ENCODE peak calls at places on chromosomes 3 and 15, in ten cellular contexts. E is endothelial cell of umbilical vein; J is heart left ventricle; G is tibial artery; S is GM12865; Q is psoas muscle; A is HCT116; M is cardiac muscle cell; K is CD8-positive, alpha-beta memory T cell; U is CD4-positive, CD25-positive, alpha-beta regulatory T cell. H is an unnamed sample.

GRCh38 chr3:58411851-58412830 is 21.5 kb downstream of the PDHB start:
- DNase-seq in E (no peak), J (no peak), G (no peak), S (no peak), Q (no peak), A (no peak), M (no peak), K (no peak), U (no peak), H (no peak)

GRCh38 chr3:21216598-21216997 is 534.4 kb downstream of the ZNF385D start:
- DNase-seq in E (no peak), J (no peak), G (no peak), S (peak; percentile 5), Q (no peak), A (no peak), M (peak; percentile 19), K (no peak), U (no peak), H (no peak)

GRCh38 chr3:106518516-106518915 is 649.7 kb upstream of the CBLB start:
- DNase-seq in E (peak; percentile 52), J (no peak), G (no peak), S (no peak), Q (no peak), A (no peak), M (peak; percentile 28), K (no peak), U (no peak), H (no peak)

GRCh38 chr3:24781454-24781853 is 286.8 kb upstream of the THRB start:
- DNase-seq in E (no peak), J (no peak), G (no peak), S (no peak), Q (no peak), A (no peak), M (no peak), K (no peak), U (no peak), H (no peak)

GRCh38 chr15:83446904-83447708 is at the start of gene SH3GL3:
- DNase-seq in E (peak; percentile 80), J (peak; percentile 72), G (peak; percentile 83), S (peak; percentile 19), Q (peak; percentile 79), A (peak; percentile 32), M (peak; percentile 81), K (no peak), U (no peak), H (peak; percentile 68)

GRCh38 chr3:46867550-46867898 is 4.3 kb upstream of the MYL3 start:
- DNase-seq in E (peak; percentile 26), J (peak; percentile 92), G (peak; percentile 95), S (no peak), Q (peak; percentile 89), A (no peak), M (peak; percentile 88), K (no peak), U (no peak), H (peak; percentile 90)

GRCh38 chr3:182596673-182597410 is 196.5 kb upstream of the ATP11B start:
- DNase-seq in E (no peak), J (no peak), G (no peak), S (no peak), Q (no peak), A (no peak), M (no peak), K (no peak), U (no peak), H (no peak)

GRCh38 chr3:193828477-193828876 is 235.5 kb downstream of the OPA1 start:
- DNase-seq in E (no peak), J (no peak), G (no peak), S (no peak), Q (no peak), A (no peak), M (no peak), K (no peak), U (no peak), H (no peak)

GRCh38 chr3:12221663-12222062 is 63.0 kb upstream of the TIMP4 start:
- DNase-seq in E (no peak), J (no peak), G (no peak), S (no peak), Q (no peak), A (no peak), M (no peak), K (no peak), U (no peak), H (no peak)

GRCh38 chr3:120793601-120794000 is 51.1 kb downstream of the GTF2E1 start:
- DNase-seq in E (peak; percentile 32), J (no peak), G (no peak), S (no peak), Q (no peak), A (no peak), M (no peak), K (no peak), U (no peak), H (no peak)

GRCh38 chr3:191136347-191136746 is 62.7 kb upstream of the OSTN start:
- DNase-seq in E (peak; percentile 63), J (no peak), G (no peak), S (peak; percentile 44), Q (no peak), A (peak; percentile 23), M (peak; percentile 42), K (no peak), U (no peak), H (no peak)

GRCh38 chr3:50617096-50617791 is at the start of gene MAPKAPK3:
- DNase-seq in E (peak; percentile 27), J (peak; percentile 58), G (peak; percentile 81), S (peak; percentile 28), Q (peak; percentile 69), A (no peak), M (peak; percentile 27), K (no peak), U (no peak), H (peak; percentile 58)

GRCh38 chr3:72175305-72175858 is 390.4 kb upstream of the PROK2 start:
- DNase-seq in E (no peak), J (no peak), G (no peak), S (no peak), Q (no peak), A (no peak), M (no peak), K (no peak), U (no peak), H (no peak)

GRCh38 chr3:72171946-72172345 is 387.0 kb upstream of the PROK2 start:
- DNase-seq in E (no peak), J (peak; percentile 30), G (peak; percentile 75), S (no peak), Q (peak; percentile 44), A (no peak), M (peak; percentile 16), K (no peak), U (no peak), H (peak; percentile 80)

GRCh38 chr3:72176537-72177041 is 391.6 kb upstream of the PROK2 start:
- DNase-seq in E (no peak), J (no peak), G (no peak), S (peak; percentile 96), Q (no peak), A (no peak), M (no peak), K (no peak), U (no peak), H (no peak)

GRCh38 chr3:72174890-72175289 is 389.9 kb upstream of the PROK2 start:
- DNase-seq in E (no peak), J (no peak), G (no peak), S (no peak), Q (no peak), A (no peak), M (no peak), K (no peak), U (no peak), H (no peak)

DNA sequence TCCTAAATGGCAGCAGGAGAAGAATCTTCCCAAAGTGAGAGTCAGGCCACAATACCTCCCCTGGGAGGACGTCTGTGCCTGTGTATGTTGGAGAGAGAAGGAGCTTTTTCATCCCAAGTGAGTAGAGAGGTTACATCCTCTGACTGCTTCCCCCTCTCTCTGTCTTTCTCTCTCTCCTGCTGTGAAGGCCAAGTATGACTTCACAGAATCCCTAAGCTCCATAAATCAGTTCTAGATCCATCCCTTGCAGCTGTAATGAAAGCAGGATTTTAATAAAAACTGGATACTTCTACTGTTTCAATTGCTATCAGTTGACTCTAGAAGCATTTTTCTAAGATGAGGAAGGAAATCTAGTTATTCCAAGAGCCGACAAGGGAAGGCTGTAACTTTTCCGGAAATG is 389.1 kb upstream of the PROK2 start:
- DNase-seq in E (no peak), J (no peak), G (no peak), S (no peak), Q (no peak), A (no peak), M (no peak), K (no peak), U (no peak), H (no peak)
- H3K4me3 ChIP-seq in E (no peak overlapping the region), J (no peak overlapping the region), G (no peak overlapping the region), S (no peak overlapping the region), Q (no peak overlapping the region), A (no peak overlapping the region), M (no peak overlapping the region), K (no peak overlapping the region), U (no peak overlapping the region), H (no peak overlapping the region)

DNA sequence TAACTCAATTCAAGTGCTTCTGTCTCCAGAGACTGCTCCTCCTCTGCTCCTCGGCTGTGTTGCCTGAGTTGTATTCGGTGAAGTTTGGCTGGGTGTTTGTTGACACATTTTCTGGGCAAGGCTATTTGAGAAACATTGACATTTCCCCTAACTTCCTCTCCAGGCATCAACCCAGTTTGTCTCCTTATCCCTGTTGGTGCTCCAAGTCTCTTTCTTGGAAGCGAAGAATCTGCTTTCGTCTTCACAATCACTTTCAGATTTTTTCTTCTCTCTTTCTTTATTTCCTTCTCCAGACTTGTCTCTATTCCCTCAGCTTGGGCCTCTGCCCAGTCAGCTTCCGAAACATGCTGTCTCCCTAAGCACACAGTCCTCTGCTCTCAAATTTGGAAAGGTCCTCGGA is 84.7 kb downstream of the ETV5 start:
- DNase-seq in E (no peak), J (peak; percentile 30), G (no peak), S (no peak), Q (peak; percentile 52), A (no peak), M (peak; percentile 53), K (no peak), U (no peak), H (peak; percentile 49)
- H3K4me3 ChIP-seq in E (no peak overlapping the region), J (no peak overlapping the region), G (peak overlapping the region; percentile 8), S (no peak overlapping the region), Q (no peak overlapping the region), A (no peak overlapping the region), M (no peak overlapping the region), K (no peak overlapping the region), U (no peak overlapping the region), H (no peak overlapping the region)

GRCh38 chr3:36991147-36991546 is 1.8 kb downstream of the EPM2AIP1 start:
- DNase-seq in E (no peak), J (no peak), G (no peak), S (peak; percentile 68), Q (no peak), A (no peak), M (no peak), K (no peak), U (no peak), H (no peak)
- H3K4me3 ChIP-seq in E (no peak overlapping the region), J (peak overlapping the region; percentile 68), G (peak overlapping the region; percentile 61), S (peak overlapping the region; percentile 88), Q (peak overlapping the region; percentile 79), A (no peak overlapping the region), M (peak overlapping the region; percentile 69), K (peak overlapping the region; percentile 92), U (peak overlapping the region; percentile 95), H (no peak overlapping the region)

DNA sequence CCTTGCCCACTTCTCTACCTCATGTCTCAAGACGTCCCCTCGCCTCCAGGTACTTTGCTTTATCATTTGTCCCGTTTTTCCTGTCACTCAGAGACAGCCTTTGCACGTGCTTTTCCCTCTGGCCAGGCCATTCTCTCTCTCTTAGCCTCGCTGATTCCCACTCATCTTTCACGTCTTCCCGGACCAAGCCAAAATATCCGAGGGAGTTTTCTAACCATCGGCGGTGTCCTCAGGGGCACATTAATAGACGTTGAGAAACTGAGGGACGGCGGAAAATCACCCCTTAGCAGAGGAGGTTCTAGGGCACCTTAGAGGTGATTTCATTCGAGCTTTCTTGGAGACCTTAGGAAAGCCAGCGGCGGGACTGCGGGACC is 551 bp downstream of the SUSD5 start:
- DNase-seq in E (peak; percentile 57), J (no peak), G (no peak), S (no peak), Q (no peak), A (no peak), M (no peak), K (no peak), U (no peak), H (no peak)
- H3K4me3 ChIP-seq in E (peak overlapping the region; percentile 54), J (peak overlapping the region; percentile 48), G (peak overlapping the region; percentile 73), S (peak overlapping the region; percentile 20), Q (peak overlapping the region; percentile 60), A (no peak overlapping the region), M (peak overlapping the region; percentile 51), K (no peak overlapping the region), U (no peak overlapping the region), H (peak overlapping the region; percentile 31)

H was measured in ovary.